ENCODE peak calls at places on chromosome 9, in five cellular contexts. G, U, C, P and W are unnamed samples.

GRCh38 chr9:98502311-98502975 is 206.3 kb downstream of the GABBR2 start:
- DNase-seq in G (peak; percentile 45), U (no peak), C (no peak), P (no peak), W (peak; percentile 16)

GRCh38 chr9:82161876-82162275 is 173.3 kb downstream of the SPATA31D1 start:
- DNase-seq in G (no peak), U (no peak), C (no peak), P (no peak), W (no peak)

GRCh38 chr9:11915699-11916098 is 777.5 kb upstream of the TYRP1 start:
- DNase-seq in G (no peak), U (no peak), C (no peak), P (no peak), W (no peak)

GRCh38 chr9:131668439-131669233 is 71.2 kb downstream of the RAPGEF1 start:
- DNase-seq in G (no peak), U (peak; percentile 78), C (no peak), P (peak; percentile 54), W (peak; percentile 61)

GRCh38 chr9:92774274-92774673 is 9.6 kb upstream of the BICD2 start:
- DNase-seq in G (peak; percentile 75), U (no peak), C (peak; percentile 81), P (no peak), W (peak; percentile 80)

GRCh38 chr9:84146893-84147705 is 166.5 kb downstream of the RMI1 start:
- DNase-seq in G (peak; percentile 28), U (no peak), C (no peak), P (no peak), W (peak; percentile 24)

GRCh38 chr9:88972401-88972800 is 18.9 kb upstream of the S1PR3 start:
- DNase-seq in G (no peak), U (no peak), C (no peak), P (no peak), W (no peak)

GRCh38 chr9:120040896-120041295 is 539.1 kb downstream of the CDK5RAP2 start:
- DNase-seq in G (no peak), U (no peak), C (no peak), P (no peak), W (no peak)

GRCh38 chr9:94139672-94140417 is 55.6 kb downstream of the PTPDC1 start:
- DNase-seq in G (peak; percentile 98), U (no peak), C (peak; percentile 92), P (no peak), W (peak; percentile 99)

GRCh38 chr9:16705121-16705604 is 165.3 kb downstream of the BNC2 start:
- DNase-seq in G (peak; percentile 99), U (no peak), C (peak; percentile 100), P (no peak), W (peak; percentile 84)

GRCh38 chr9:109166771-109167601 is at the start of gene FRRS1L:
- DNase-seq in G (no peak), U (no peak), C (no peak), P (no peak), W (no peak)

GRCh38 chr9:70933318-70933717 is 188.1 kb downstream of the TRPM3 start:
- DNase-seq in G (peak; percentile 42), U (no peak), C (no peak), P (no peak), W (no peak)

GRCh38 chr9:121399883-121400607 is 30.0 kb upstream of the STOM start:
- DNase-seq in G (peak; percentile 88), U (no peak), C (peak; percentile 45), P (peak; percentile 1), W (peak; percentile 84)

GRCh38 chr9:32395483-32396216 is 11.2 kb downstream of the ACO1 start:
- DNase-seq in G (peak; percentile 94), U (no peak), C (peak; percentile 93), P (no peak), W (peak; percentile 93)

GRCh38 chr9:127446720-127447415 is 4.3 kb downstream of the RPL12 start:
- DNase-seq in G (no peak), U (no peak), C (no peak), P (no peak), W (no peak)

GRCh38 chr9:88949961-88950340 is 41.3 kb upstream of the S1PR3 start:
- DNase-seq in G (no peak), U (no peak), C (no peak), P (no peak), W (peak; percentile 18)

GRCh38 chr9:104494808-104495207 is 9.3 kb upstream of the OR13F1 start:
- DNase-seq in G (no peak), U (no peak), C (no peak), P (no peak), W (no peak)

GRCh38 chr9:132018957-132019405 is 60.7 kb downstream of the MED27 start:
- DNase-seq in G (peak; percentile 46), U (no peak), C (no peak), P (no peak), W (no peak)

GRCh38 chr9:112198646-112199045 is 23.5 kb upstream of the SUSD1 start:
- DNase-seq in G (no peak), U (no peak), C (no peak), P (no peak), W (no peak)

GRCh38 chr9:14661421-14662059 is 31.7 kb downstream of the ZDHHC21 start:
- DNase-seq in G (peak; percentile 55), U (no peak), C (no peak), P (no peak), W (peak; percentile 44)

GRCh38 chr9:1738511-1739100 is 276.5 kb upstream of the SMARCA2 start:
- DNase-seq in G (no peak), U (no peak), C (no peak), P (no peak), W (no peak)

GRCh38 chr9:6410653-6411052 is 2.3 kb upstream of the UHRF2 start:
- DNase-seq in G (no peak), U (no peak), C (no peak), P (no peak), W (no peak)

GRCh38 chr9:6931913-6932312 is 174.1 kb downstream of the KDM4C start:
- DNase-seq in G (peak; percentile 76), U (peak; percentile 33), C (peak; percentile 69), P (no peak), W (peak; percentile 33)

GRCh38 chr9:132163876-132164603 is 2.2 kb downstream of the NTNG2 start:
- DNase-seq in G (no peak), U (no peak), C (no peak), P (no peak), W (no peak)